ENCODE peak calls at places on chromosome 10, in five cellular contexts. C, I, L, W and O are unnamed samples.

GRCh38 chr10:130748409-130749057 is 563.0 kb downstream of the TCERG1L start:
- DNase-seq in C (no peak), I (no peak), L (peak), W (no peak), O (no peak)

GRCh38 chr10:89645742-89646172 is 715 bp upstream of the PANK1 start:
- DNase-seq in C (no peak), I (no peak), L (peak), W (no peak), O (no peak)

GRCh38 chr10:96673318-96674099 is 46.8 kb downstream of the PIK3AP1 start:
- DNase-seq in C (no peak), I (peak), L (peak), W (no peak), O (no peak)

GRCh38 chr10:85864173-85864549 is 502.4 kb downstream of the GRID1 start:
- DNase-seq in C (no peak), I (no peak), L (no peak), W (no peak), O (no peak)

GRCh38 chr10:3548702-3549101 is 236.3 kb downstream of the KLF6 start:
- DNase-seq in C (no peak), I (no peak), L (no peak), W (peak), O (no peak)

GRCh38 chr10:6211341-6212265 is 8.9 kb downstream of the PFKFB3 start:
- DNase-seq in C (no peak), I (peak), L (peak), W (no peak), O (no peak)

GRCh38 chr10:81866753-81867152 is 8.2 kb upstream of the NRG3 start:
- DNase-seq in C (no peak), I (no peak), L (no peak), W (no peak), O (no peak)

GRCh38 chr10:93816123-93816747 is 58.5 kb downstream of the LGI1 start:
- DNase-seq in C (peak), I (no peak), L (peak), W (peak), O (peak)

GRCh38 chr10:528173-529165 is 161.0 kb downstream of the DIP2C start:
- DNase-seq in C (no peak), I (no peak), L (peak), W (no peak), O (no peak)

GRCh38 chr10:44934416-44935200 is 23.5 kb downstream of the TMEM72 start:
- DNase-seq in C (no peak), I (no peak), L (no peak), W (peak), O (no peak)

GRCh38 chr10:89242840-89243586 is 8.6 kb downstream of the LIPA start:
- DNase-seq in C (no peak), I (no peak), L (no peak), W (no peak), O (no peak)

GRCh38 chr10:8428654-8429053 is 374.2 kb downstream of the GATA3 start:
- DNase-seq in C (no peak), I (no peak), L (no peak), W (no peak), O (no peak)

GRCh38 chr10:28818645-28819036 is 141.3 kb downstream of the BAMBI start:
- DNase-seq in C (no peak), I (no peak), L (no peak), W (no peak), O (no peak)